ENCODE peak calls at places on chromosome 5, in five cellular contexts. G is CD8-positive, alpha-beta T cell; C is HFFc6; W is chondrocyte; S is uterus. Q is an unnamed sample.

GRCh38 chr5:179143446-179143845 is 83.3 kb downstream of the ZNF354C start:
- DNase-seq in W (peak), S (no peak), C (no peak), G (no peak), Q (no peak)

GRCh38 chr5:171984748-171985419 is 21.6 kb downstream of the FBXW11 start:
- DNase-seq in G (peak), W (no peak), S (no peak), C (peak), Q (no peak)

GRCh38 chr5:157345485-157345884 is 79.6 kb downstream of the CYFIP2 start:
- DNase-seq in C (no peak), S (no peak), W (no peak), G (no peak), Q (no peak)

GRCh38 chr5:109533847-109534272 is 124.1 kb upstream of the PJA2 start:
- DNase-seq in S (no peak), C (peak), W (no peak), G (no peak), Q (no peak)

GRCh38 chr5:80714570-80715298 is 60.0 kb upstream of the DHFR start:
- DNase-seq in W (no peak), C (no peak), S (no peak), G (no peak), Q (no peak)

GRCh38 chr5:107919361-107919760 is 248.6 kb upstream of the EFNA5 start:
- DNase-seq in G (no peak), W (no peak), S (no peak), C (no peak), Q (no peak)

GRCh38 chr5:175823731-175824525 is 47.5 kb upstream of the CPLX2 start:
- DNase-seq in G (no peak), S (no peak), C (no peak), W (no peak), Q (no peak)

GRCh38 chr5:57956606-57957005 is 474.0 kb upstream of the ACTBL2 start:
- DNase-seq in S (no peak), C (no peak), G (no peak), W (no peak), Q (no peak)

GRCh38 chr5:120252839-120253238 is 211.3 kb upstream of the PRR16 start:
- DNase-seq in W (no peak), G (no peak), C (peak), S (no peak), Q (no peak)

GRCh38 chr5:171537463-171537862 is 118.0 kb downstream of the FGF18 start:
- DNase-seq in W (no peak), G (no peak), S (no peak), C (peak), Q (no peak)

GRCh38 chr5:145499483-145499882 is 335.7 kb downstream of the PRELID2 start:
- DNase-seq in W (no peak), C (peak), G (no peak), S (no peak), Q (no peak)

GRCh38 chr5:168428552-168428951 is 57.7 kb upstream of the RARS1 start:
- DNase-seq in W (no peak), G (no peak), S (no peak), C (no peak), Q (no peak)

GRCh38 chr5:154370119-154370518 is 75.7 kb upstream of the SAP30L start:
- DNase-seq in W (no peak), G (no peak), S (no peak), C (peak), Q (no peak)

GRCh38 chr5:9610344-9610743 is 19.8 kb downstream of the TAS2R1 start:
- DNase-seq in W (no peak), S (no peak), G (no peak), C (no peak), Q (no peak)

GRCh38 chr5:144028644-144029043 is 141.8 kb downstream of the YIPF5 start:
- DNase-seq in W (no peak), C (peak), S (no peak), G (no peak), Q (no peak)

GRCh38 chr5:168118042-168118668 is 173.3 kb upstream of the WWC1 start:
- DNase-seq in W (no peak), S (no peak), G (no peak), C (no peak), Q (no peak)

GRCh38 chr5:179967489-179967888 is 59.8 kb upstream of the TBC1D9B start:
- DNase-seq in S (no peak), W (no peak), C (no peak), G (no peak), Q (no peak)

GRCh38 chr5:102623295-102623694 is 124.5 kb upstream of the SLCO6A1 start:
- DNase-seq in W (no peak), C (no peak), G (no peak), S (no peak), Q (no peak)

GRCh38 chr5:173646684-173647083 is 30.2 kb upstream of the BOD1 start:
- DNase-seq in C (no peak), S (no peak), G (no peak), W (no peak), Q (no peak)

GRCh38 chr5:77223653-77224052 is 13.2 kb downstream of the PDE8B start:
- DNase-seq in W (no peak), S (no peak), G (no peak), C (no peak), Q (no peak)

GRCh38 chr5:103305829-103306228 is 47.3 kb downstream of the MACIR start:
- DNase-seq in C (no peak), W (no peak), S (no peak), G (no peak), Q (no peak)

GRCh38 chr5:103498800-103499199 is 63.8 kb downstream of the NUDT12 start:
- DNase-seq in W (no peak), C (no peak), G (no peak), S (no peak), Q (no peak)

GRCh38 chr5:107270561-107270960 is 400.2 kb downstream of the EFNA5 start:
- DNase-seq in S (no peak), C (no peak), G (no peak), W (no peak), Q (no peak)

GRCh38 chr5:181258576-181258975 is 2.4 kb downstream of the TRIM52 start:
- DNase-seq in G (no peak), W (no peak), C (no peak), S (no peak), Q (no peak)

GRCh38 chr5:181259974-181260719 is 796 bp downstream of the TRIM52 start:
- DNase-seq in W (no peak), C (no peak), G (no peak), S (no peak), Q (no peak)

GRCh38 chr5:181261320-181262085 is 560 bp upstream of the TRIM52 start:
- DNase-seq in G (peak), S (peak), C (peak), W (no peak), Q (no peak)

GRCh38 chr5:181260720-181261319 is at the start of gene TRIM52:
- DNase-seq in G (peak), W (peak), C (peak), S (peak), Q (no peak)

GRCh38 chr5:181259283-181259682 is 1.7 kb downstream of the TRIM52 start:
- DNase-seq in G (no peak), C (no peak), W (no peak), S (no peak), Q (no peak)
- TF ChIP-seq CTCF in G (no peak), C (no peak), W (no peak), S (no peak), Q (no peak)

GRCh38 chr5:126513703-126514102 is 81.3 kb downstream of the ALDH7A1 start:
- DNase-seq in G (no peak), S (no peak), W (no peak), C (no peak), Q (no peak)
- TF ChIP-seq CTCF in G (no peak), S (no peak), W (no peak), C (no peak), Q (no peak)

GRCh38 chr5:135012951-135013391 is 21.1 kb downstream of the PITX1 start:
- DNase-seq in G (no peak), S (no peak), C (no peak), W (no peak), Q (peak)

GRCh38 chr5:135012033-135012588 is 21.9 kb downstream of the PITX1 start:
- DNase-seq in G (no peak), C (no peak), S (no peak), W (no peak), Q (peak)

GRCh38 chr5:135010502-135011354 is 23.3 kb downstream of the PITX1 start:
- DNase-seq in C (peak), S (no peak), G (no peak), W (no peak), Q (peak)

GRCh38 chr5:135009736-135010501 is 24.1 kb downstream of the PITX1 start:
- DNase-seq in C (no peak), S (no peak), G (no peak), W (no peak), Q (peak)

GRCh38 chr5:135011355-135012032 is 22.5 kb downstream of the PITX1 start:
- DNase-seq in S (no peak), C (no peak), G (no peak), W (no peak), Q (peak)
- TF ChIP-seq CTCF in S (no peak), C (peak), G (no peak), W (no peak), Q (no peak)

GRCh38 chr5:178121450-178122276 is 8.3 kb downstream of the N4BP3 start:
- DNase-seq in W (no peak), S (peak), C (no peak), G (no peak), Q (no peak)
- TF ChIP-seq CTCF in W (no peak), S (no peak), C (no peak), G (no peak), Q (no peak)

DNA sequence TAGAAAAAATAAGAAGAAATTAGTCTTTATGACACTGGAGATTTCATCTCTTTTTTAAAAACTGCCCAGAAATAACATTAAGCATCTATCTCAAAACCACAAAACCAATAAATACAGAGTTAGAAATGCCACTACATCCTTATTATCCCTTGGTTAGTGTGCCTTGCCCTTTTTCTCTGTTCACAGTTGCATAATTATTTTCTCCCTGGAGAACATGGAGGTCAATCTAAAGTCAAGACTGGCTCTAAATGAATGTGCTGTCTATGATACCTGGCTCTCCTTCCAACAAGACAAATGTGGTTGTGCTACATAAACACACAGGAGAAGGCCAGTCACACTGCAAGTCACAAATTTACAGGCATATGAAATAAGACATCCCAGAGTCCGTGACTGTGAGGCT is 2.8 kb downstream of the FBN2 start:
- DNase-seq in C (no peak), S (no peak), W (no peak), G (no peak), Q (no peak)
- TF ChIP-seq CTCF in C (no peak), S (no peak), W (no peak), G (no peak), Q (no peak)

GRCh38 chr5:66307647-66308257 is 163.7 kb downstream of the SREK1 start:
- DNase-seq in C (peak), S (no peak), G (no peak), W (no peak), Q (no peak)

GRCh38 chr5:66302344-66302743 is 158.2 kb downstream of the SREK1 start:
- DNase-seq in S (no peak), C (no peak), W (no peak), G (no peak), Q (no peak)

GRCh38 chr5:66306844-66307315 is 162.8 kb downstream of the SREK1 start:
- DNase-seq in W (no peak), G (no peak), S (no peak), C (no peak), Q (no peak)

GRCh38 chr5:66306105-66306843 is 162.2 kb downstream of the SREK1 start:
- DNase-seq in W (no peak), G (peak), S (peak), C (peak), Q (peak)
- TF ChIP-seq CTCF in W (peak), G (peak), S (peak), C (peak), Q (peak)

GRCh38 chr5:174751154-174751990 is 27.0 kb downstream of the MSX2 start:
- DNase-seq in C (no peak), G (no peak), S (no peak), W (no peak), Q (no peak)

GRCh38 chr5:174750720-174751119 is 26.3 kb downstream of the MSX2 start:
- DNase-seq in W (no peak), C (no peak), S (no peak), G (no peak), Q (no peak)

GRCh38 chr5:174759091-174759490 is 34.7 kb downstream of the MSX2 start:
- DNase-seq in C (no peak), S (no peak), W (no peak), G (no peak), Q (no peak)

GRCh38 chr5:174752121-174752520 is 27.7 kb downstream of the MSX2 start:
- DNase-seq in W (no peak), C (no peak), G (no peak), S (no peak), Q (no peak)

GRCh38 chr5:174755103-174755502 is 30.7 kb downstream of the MSX2 start:
- DNase-seq in C (no peak), G (no peak), W (no peak), S (no peak), Q (no peak)
- TF ChIP-seq CTCF in C (peak), G (no peak), W (peak), S (no peak), Q (peak)